ENCODE peak calls at places on chromosomes 6 and 20, in seven cellular contexts. U, V, P, E, D, R and G are unnamed samples.

GRCh38 chr6:45959534-45960195 is 56.0 kb downstream of the CLIC5 start:
- DNase-seq in P (no peak), D (no peak), R (no peak), E (no peak), U (no peak), V (no peak), G (no peak)

GRCh38 chr6:117829594-117830319 is 77.3 kb upstream of the SLC35F1 start:
- DNase-seq in R (peak; percentile 45), U (no peak), D (no peak), V (no peak), P (peak; percentile 78), E (peak; percentile 6), G (no peak)

GRCh38 chr6:35487653-35488516 is 9.0 kb downstream of the TEAD3 start:
- DNase-seq in E (no peak), V (peak; percentile 84), R (no peak), D (no peak), P (peak; percentile 53), U (peak; percentile 65), G (peak; percentile 90)

GRCh38 chr6:89281779-89282246 is 33.3 kb downstream of the GABRR2 start:
- DNase-seq in P (peak; percentile 81), D (no peak), U (no peak), E (no peak), R (peak; percentile 57), V (peak; percentile 49), G (no peak)

GRCh38 chr20:42938486-42939205 is 251.1 kb downstream of the PTPRT start:
- DNase-seq in V (no peak), P (no peak), R (no peak), U (no peak), E (no peak), D (no peak), G (no peak)

GRCh38 chr6:150492507-150492906 is 107.2 kb upstream of the PLEKHG1 start:
- DNase-seq in U (no peak), P (no peak), D (no peak), V (no peak), E (no peak), R (peak; percentile 42), G (no peak)

GRCh38 chr6:73030257-73030656 is 195.0 kb downstream of the KHDC1L start:
- DNase-seq in P (no peak), V (no peak), E (no peak), D (no peak), U (no peak), R (no peak), G (no peak)

GRCh38 chr6:142774292-142774691 is 170.7 kb downstream of the HIVEP2 start:
- DNase-seq in P (no peak), V (no peak), D (no peak), U (no peak), R (no peak), E (no peak), G (no peak)

GRCh38 chr6:40074292-40075050 is 140.2 kb upstream of the MOCS1 start:
- DNase-seq in V (no peak), R (no peak), P (no peak), U (no peak), D (no peak), E (no peak), G (no peak)

GRCh38 chr6:170096191-170096802 is 194.6 kb downstream of the DLL1 start:
- DNase-seq in D (no peak), E (peak; percentile 61), V (no peak), R (no peak), U (peak; percentile 2), P (peak; percentile 41), G (peak; percentile 52)

GRCh38 chr20:63635431-63636141 is 8.7 kb upstream of the GMEB2 start:
- DNase-seq in U (no peak), V (peak; percentile 59), D (no peak), P (no peak), R (no peak), E (peak; percentile 32), G (no peak)

GRCh38 chr6:45112711-45113110 is 215.4 kb upstream of the RUNX2 start:
- DNase-seq in R (no peak), P (no peak), D (no peak), U (no peak), E (no peak), V (no peak), G (no peak)

GRCh38 chr6:125587624-125588023 is 161.8 kb upstream of the HEY2 start:
- DNase-seq in E (no peak), V (no peak), D (no peak), U (no peak), P (no peak), R (no peak), G (no peak)

GRCh38 chr6:72938104-72938503 is 287.2 kb downstream of the KHDC1L start:
- DNase-seq in P (no peak), V (no peak), E (no peak), U (no peak), R (no peak), D (no peak), G (no peak)

GRCh38 chr6:165574770-165575549 is 88.1 kb downstream of the PDE10A start:
- DNase-seq in R (peak; percentile 76), D (no peak), V (no peak), P (no peak), U (no peak), E (no peak), G (no peak)

GRCh38 chr20:61979090-61979489 is 86.6 kb downstream of the TAF4 start:
- DNase-seq in D (no peak), U (no peak), R (no peak), E (peak; percentile 59), V (no peak), P (no peak), G (peak; percentile 37)

GRCh38 chr20:58892126-58892931 is 39.8 kb downstream of the GNAS start:
- DNase-seq in V (peak; percentile 80), R (peak; percentile 80), P (peak; percentile 75), E (peak; percentile 91), D (peak; percentile 58), U (peak; percentile 80), G (peak; percentile 90)

GRCh38 chr6:17877890-17878440 is 109.5 kb downstream of the KIF13A start:
- DNase-seq in U (no peak), E (no peak), V (no peak), R (no peak), P (no peak), D (no peak), G (no peak)

GRCh38 chr20:44419131-44419844 is 56.4 kb upstream of the TTPAL start:
- DNase-seq in R (no peak), D (no peak), P (no peak), U (no peak), V (no peak), E (no peak), G (no peak)

GRCh38 chr6:105204331-105204730 is 24.5 kb upstream of the POPDC3 start:
- DNase-seq in R (no peak), V (no peak), P (no peak), E (no peak), U (no peak), D (no peak), G (no peak)

GRCh38 chr20:54379893-54380292 is 95.5 kb upstream of the DOK5 start:
- DNase-seq in V (no peak), U (no peak), R (no peak), E (no peak), D (no peak), P (no peak), G (no peak)

GRCh38 chr20:13671500-13672288 is 33.0 kb upstream of the TASP1 start:
- DNase-seq in U (peak; percentile 53), V (no peak), R (no peak), D (no peak), E (no peak), P (no peak), G (no peak)

GRCh38 chr6:21265264-21266044 is 328.1 kb upstream of the SOX4 start:
- DNase-seq in P (no peak), E (no peak), U (no peak), R (no peak), V (no peak), D (no peak), G (no peak)

GRCh38 chr20:15882553-15882952 is 690.7 kb downstream of the KIF16B start:
- DNase-seq in E (no peak), P (no peak), V (no peak), R (no peak), D (no peak), U (no peak), G (no peak)

GRCh38 chr6:4349323-4349722 is 213.9 kb upstream of the ECI2 start:
- DNase-seq in E (no peak), U (no peak), P (no peak), V (no peak), R (no peak), D (no peak), G (no peak)

DNA sequence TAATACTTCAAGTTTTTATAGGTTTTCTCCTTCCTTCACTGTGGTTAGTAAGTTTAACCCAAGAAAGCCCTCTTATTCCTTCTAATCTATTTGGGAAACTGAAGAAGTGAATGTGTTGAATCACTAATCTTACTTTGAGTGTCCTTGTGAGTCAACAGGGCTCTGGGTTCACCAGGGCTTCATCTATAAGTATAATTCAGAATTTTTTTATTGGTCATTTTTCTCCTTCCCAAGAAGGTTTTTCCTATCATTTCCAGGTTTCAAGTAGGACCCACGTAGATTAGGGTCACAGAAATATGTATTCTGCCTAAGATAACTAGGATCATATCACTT is 191.1 kb downstream of the ATXN1 start:
- DNase-seq in D (no peak), P (no peak), R (no peak), V (no peak), U (no peak), E (no peak), G (no peak)
- TF ChIP-seq CTCF in D (no peak), P (no peak), R (no peak), V (no peak), U (no peak), E (no peak), G (no peak)

GRCh38 chr6:52575490-52575868 is 1.4 kb downstream of the TRAM2 start:
- DNase-seq in E (no peak), U (no peak), R (no peak), P (no peak), V (no peak), D (no peak), G (no peak)
- H3K4me3 ChIP-seq in E (peak overlapping the region; percentile 89), U (peak overlapping the region; percentile 80), R (peak overlapping the region; percentile 69), P (no peak overlapping the region), V (peak overlapping the region; percentile 76), D (peak overlapping the region; percentile 78), G (peak overlapping the region; percentile 73)

GRCh38 chr6:128118401-128118800 is 217.5 kb upstream of the THEMIS start:
- DNase-seq in D (no peak), P (no peak), U (no peak), E (no peak), V (no peak), R (no peak), G (no peak)

GRCh38 chr6:128117916-128118315 is 217.1 kb upstream of the THEMIS start:
- DNase-seq in E (no peak), P (no peak), V (no peak), U (no peak), R (no peak), D (no peak), G (no peak)

GRCh38 chr6:128114164-128114563 is 213.3 kb upstream of the THEMIS start:
- DNase-seq in E (no peak), V (no peak), P (no peak), R (no peak), U (no peak), D (no peak), G (no peak)

GRCh38 chr6:128111096-128111495 is 210.2 kb upstream of the THEMIS start:
- DNase-seq in U (no peak), R (no peak), D (no peak), E (no peak), P (no peak), V (no peak), G (no peak)

GRCh38 chr6:128112494-128112893 is 211.6 kb upstream of the THEMIS start:
- DNase-seq in E (no peak), U (no peak), R (no peak), P (no peak), D (no peak), V (no peak), G (no peak)
- TF ChIP-seq EP300 in E (no peak), U (no peak), R (no peak), P (no peak), D (no peak), V (no peak), G (no peak)

GRCh38 chr20:47464380-47465101 is 37.1 kb upstream of the NCOA3 start:
- DNase-seq in V (peak; percentile 50), P (no peak), U (peak; percentile 36), R (peak; percentile 99), D (peak; percentile 34), E (no peak), G (peak; percentile 68)
- TF ChIP-seq CTCF in V (peak; percentile 27), P (no peak), U (no peak), R (no peak), D (peak; percentile 8), E (peak; percentile 72), G (no peak)